ENCODE peak calls at places on chromosomes 16 and 17, in five cellular contexts. One of them, this sample, is unnamed.
A peak's percentile ranks its signal among the peaks of the same experiment; 100 is the strongest.

GRCh38 chr17:40326014-40326831 is 17.2 kb downstream of the RARA start:
- DNase-seq in body of pancreas: no peak
- DNase-seq in upper lobe of left lung: no peak
- DNase-seq in adrenal gland: no peak
- DNase-seq in stomach: no peak
- DNase-seq in this sample: no peak

GRCh38 chr17:81061027-81061426 is 26.1 kb downstream of the BAIAP2 start:
- DNase-seq in body of pancreas: no peak
- DNase-seq in upper lobe of left lung: no peak
- DNase-seq in adrenal gland: no peak
- DNase-seq in stomach: no peak
- DNase-seq in this sample: no peak

GRCh38 chr16:25563700-25564099 is 128.1 kb upstream of the HS3ST4 start:
- DNase-seq in body of pancreas: no peak
- DNase-seq in upper lobe of left lung: no peak
- DNase-seq in adrenal gland: no peak
- DNase-seq in stomach: no peak
- DNase-seq in this sample: no peak

GRCh38 chr17:49061524-49061943 is 64.3 kb downstream of the IGF2BP1 start:
- DNase-seq in body of pancreas: no peak
- DNase-seq in upper lobe of left lung: no peak
- DNase-seq in adrenal gland: no peak
- DNase-seq in stomach: no peak
- DNase-seq in this sample: no peak

GRCh38 chr17:79183221-79184158 is 108.9 kb downstream of the ENGASE start:
- DNase-seq in body of pancreas: no peak
- DNase-seq in upper lobe of left lung: no peak
- DNase-seq in adrenal gland: no peak
- DNase-seq in stomach: no peak
- DNase-seq in this sample: peak; percentile 37

GRCh38 chr17:16511515-16511914 is 19.5 kb upstream of the LRRC75A start:
- DNase-seq in body of pancreas: no peak
- DNase-seq in upper lobe of left lung: no peak
- DNase-seq in adrenal gland: no peak
- DNase-seq in stomach: no peak
- DNase-seq in this sample: no peak

GRCh38 chr16:30372725-30373124 is 1.9 kb upstream of the MYL11 start:
- DNase-seq in body of pancreas: no peak
- DNase-seq in upper lobe of left lung: no peak
- DNase-seq in adrenal gland: no peak
- DNase-seq in stomach: no peak
- DNase-seq in this sample: no peak

GRCh38 chr17:63450551-63450950 is 4.4 kb upstream of the CYB561 start:
- DNase-seq in body of pancreas: no peak
- DNase-seq in upper lobe of left lung: no peak
- DNase-seq in adrenal gland: peak; percentile 83
- DNase-seq in stomach: no peak
- DNase-seq in this sample: no peak

GRCh38 chr17:63435681-63436522 is 10.2 kb downstream of the CYB561 start:
- DNase-seq in body of pancreas: peak; percentile 78
- DNase-seq in upper lobe of left lung: peak; percentile 85
- DNase-seq in adrenal gland: no peak
- DNase-seq in stomach: peak; percentile 67
- DNase-seq in this sample: no peak

GRCh38 chr17:50064253-50064991 is 8.5 kb downstream of the ITGA3 start:
- DNase-seq in body of pancreas: no peak
- DNase-seq in upper lobe of left lung: no peak
- DNase-seq in adrenal gland: peak; percentile 84
- DNase-seq in stomach: no peak
- DNase-seq in this sample: peak; percentile 24

GRCh38 chr17:7558544-7559306 is at the start of gene TNFSF13:
- DNase-seq in body of pancreas: peak; percentile 69
- DNase-seq in upper lobe of left lung: peak; percentile 76
- DNase-seq in adrenal gland: peak; percentile 73
- DNase-seq in stomach: peak; percentile 73
- DNase-seq in this sample: peak; percentile 40

GRCh38 chr17:81165246-81166032 is at the start of gene PVALEF:
- DNase-seq in body of pancreas: peak; percentile 54
- DNase-seq in upper lobe of left lung: peak; percentile 86
- DNase-seq in adrenal gland: no peak
- DNase-seq in stomach: no peak
- DNase-seq in this sample: no peak

GRCh38 chr17:57075785-57076184 is 9.3 kb upstream of the AKAP1 start:
- DNase-seq in body of pancreas: no peak
- DNase-seq in upper lobe of left lung: no peak
- DNase-seq in adrenal gland: no peak
- DNase-seq in stomach: no peak
- DNase-seq in this sample: no peak

GRCh38 chr16:84823484-84823883 is 3.7 kb downstream of the CRISPLD2 start:
- DNase-seq in body of pancreas: no peak
- DNase-seq in upper lobe of left lung: no peak
- DNase-seq in adrenal gland: no peak
- DNase-seq in stomach: no peak
- DNase-seq in this sample: no peak

GRCh38 chr17:17055286-17056166 is 13.3 kb downstream of the MPRIP start:
- DNase-seq in body of pancreas: no peak
- DNase-seq in upper lobe of left lung: no peak
- DNase-seq in adrenal gland: peak; percentile 57
- DNase-seq in stomach: peak; percentile 28
- DNase-seq in this sample: no peak

GRCh38 chr17:50331085-50331791 is 14.7 kb upstream of the XYLT2 start:
- DNase-seq in body of pancreas: no peak
- DNase-seq in upper lobe of left lung: no peak
- DNase-seq in adrenal gland: peak; percentile 78
- DNase-seq in stomach: no peak
- DNase-seq in this sample: no peak

GRCh38 chr17:72134560-72135399 is 14.0 kb downstream of the SOX9 start:
- DNase-seq in body of pancreas: no peak
- DNase-seq in upper lobe of left lung: no peak
- DNase-seq in adrenal gland: no peak
- DNase-seq in stomach: no peak
- DNase-seq in this sample: no peak

GRCh38 chr17:60519795-60520194 is 6.2 kb downstream of the APPBP2 start:
- DNase-seq in body of pancreas: no peak
- DNase-seq in upper lobe of left lung: no peak
- DNase-seq in adrenal gland: no peak
- DNase-seq in stomach: no peak
- DNase-seq in this sample: no peak

GRCh38 chr16:70720431-70721201 is 34.8 kb upstream of the MTSS2 start:
- DNase-seq in body of pancreas: no peak
- DNase-seq in upper lobe of left lung: no peak
- DNase-seq in adrenal gland: no peak
- DNase-seq in stomach: no peak
- DNase-seq in this sample: no peak

GRCh38 chr16:2673066-2673999 is 9.0 kb upstream of the KCTD5 start:
- DNase-seq in body of pancreas: peak; percentile 97
- DNase-seq in upper lobe of left lung: peak; percentile 99
- DNase-seq in adrenal gland: peak; percentile 98
- DNase-seq in stomach: peak; percentile 97
- DNase-seq in this sample: peak; percentile 96

GRCh38 chr16:6633441-6633840 is 699.2 kb upstream of the RBFOX1 start:
- DNase-seq in body of pancreas: no peak
- DNase-seq in upper lobe of left lung: no peak
- DNase-seq in adrenal gland: no peak
- DNase-seq in stomach: no peak
- DNase-seq in this sample: no peak

GRCh38 chr17:29677139-29677834 is 54.6 kb upstream of the CORO6 start:
- DNase-seq in body of pancreas: peak; percentile 21
- DNase-seq in upper lobe of left lung: no peak
- DNase-seq in adrenal gland: no peak
- DNase-seq in stomach: no peak
- DNase-seq in this sample: peak; percentile 57

GRCh38 chr16:8396463-8396862 is 193.8 kb downstream of the TMEM114 start:
- DNase-seq in body of pancreas: no peak
- DNase-seq in upper lobe of left lung: no peak
- DNase-seq in adrenal gland: no peak
- DNase-seq in stomach: no peak
- DNase-seq in this sample: no peak

GRCh38 chr17:39845052-39845976 is 18.8 kb downstream of the IKZF3 start:
- DNase-seq in body of pancreas: no peak
- DNase-seq in upper lobe of left lung: no peak
- DNase-seq in adrenal gland: no peak
- DNase-seq in stomach: no peak
- DNase-seq in this sample: no peak

GRCh38 chr16:57240872-57241271 is 4.2 kb upstream of the ARL2BP start:
- DNase-seq in body of pancreas: no peak
- DNase-seq in upper lobe of left lung: no peak
- DNase-seq in adrenal gland: no peak
- DNase-seq in stomach: no peak
- DNase-seq in this sample: no peak

GRCh38 chr17:77817953-77818352 is 140.6 kb upstream of the TNRC6C start:
- DNase-seq in body of pancreas: no peak
- DNase-seq in upper lobe of left lung: no peak
- DNase-seq in adrenal gland: no peak
- DNase-seq in stomach: no peak
- DNase-seq in this sample: no peak
- H3K4me1 ChIP-seq in body of pancreas: no peaks in the 10 kb centered on the region
- H3K4me1 ChIP-seq in upper lobe of left lung: no peaks in the 10 kb centered on the region
- H3K4me1 ChIP-seq in adrenal gland: no peaks in the 10 kb centered on the region
- H3K4me1 ChIP-seq in stomach: no peaks in the 10 kb centered on the region
- H3K4me1 ChIP-seq in this sample: peaks cover 6% of the 10 kb centered on the region

GRCh38 chr17:33200587-33200986 is 92.5 kb downstream of the ASIC2 start:
- DNase-seq in body of pancreas: no peak
- DNase-seq in upper lobe of left lung: no peak
- DNase-seq in adrenal gland: no peak
- DNase-seq in stomach: no peak
- DNase-seq in this sample: no peak
- TF ChIP-seq CTCF in body of pancreas: no peak
- TF ChIP-seq CTCF in upper lobe of left lung: no peak
- TF ChIP-seq CTCF in adrenal gland: no peak
- TF ChIP-seq CTCF in stomach: no peak
- TF ChIP-seq CTCF in this sample: no peak

GRCh38 chr16:28834349-28834748 is 11.6 kb downstream of the ATXN2L start:
- DNase-seq in body of pancreas: no peak
- DNase-seq in upper lobe of left lung: peak; percentile 76
- DNase-seq in adrenal gland: no peak
- DNase-seq in stomach: no peak
- DNase-seq in this sample: no peak

GRCh38 chr16:28837672-28838557 is 8.2 kb downstream of the TUFM start:
- DNase-seq in body of pancreas: no peak
- DNase-seq in upper lobe of left lung: no peak
- DNase-seq in adrenal gland: no peak
- DNase-seq in stomach: no peak
- DNase-seq in this sample: no peak

GRCh38 chr16:28834873-28835863 is 11.0 kb downstream of the TUFM start:
- DNase-seq in body of pancreas: no peak
- DNase-seq in upper lobe of left lung: no peak
- DNase-seq in adrenal gland: no peak
- DNase-seq in stomach: no peak
- DNase-seq in this sample: no peak

GRCh38 chr16:28836761-28837064 is 9.4 kb downstream of the TUFM start:
- DNase-seq in body of pancreas: no peak
- DNase-seq in upper lobe of left lung: no peak
- DNase-seq in adrenal gland: no peak
- DNase-seq in stomach: no peak
- DNase-seq in this sample: no peak

DNA sequence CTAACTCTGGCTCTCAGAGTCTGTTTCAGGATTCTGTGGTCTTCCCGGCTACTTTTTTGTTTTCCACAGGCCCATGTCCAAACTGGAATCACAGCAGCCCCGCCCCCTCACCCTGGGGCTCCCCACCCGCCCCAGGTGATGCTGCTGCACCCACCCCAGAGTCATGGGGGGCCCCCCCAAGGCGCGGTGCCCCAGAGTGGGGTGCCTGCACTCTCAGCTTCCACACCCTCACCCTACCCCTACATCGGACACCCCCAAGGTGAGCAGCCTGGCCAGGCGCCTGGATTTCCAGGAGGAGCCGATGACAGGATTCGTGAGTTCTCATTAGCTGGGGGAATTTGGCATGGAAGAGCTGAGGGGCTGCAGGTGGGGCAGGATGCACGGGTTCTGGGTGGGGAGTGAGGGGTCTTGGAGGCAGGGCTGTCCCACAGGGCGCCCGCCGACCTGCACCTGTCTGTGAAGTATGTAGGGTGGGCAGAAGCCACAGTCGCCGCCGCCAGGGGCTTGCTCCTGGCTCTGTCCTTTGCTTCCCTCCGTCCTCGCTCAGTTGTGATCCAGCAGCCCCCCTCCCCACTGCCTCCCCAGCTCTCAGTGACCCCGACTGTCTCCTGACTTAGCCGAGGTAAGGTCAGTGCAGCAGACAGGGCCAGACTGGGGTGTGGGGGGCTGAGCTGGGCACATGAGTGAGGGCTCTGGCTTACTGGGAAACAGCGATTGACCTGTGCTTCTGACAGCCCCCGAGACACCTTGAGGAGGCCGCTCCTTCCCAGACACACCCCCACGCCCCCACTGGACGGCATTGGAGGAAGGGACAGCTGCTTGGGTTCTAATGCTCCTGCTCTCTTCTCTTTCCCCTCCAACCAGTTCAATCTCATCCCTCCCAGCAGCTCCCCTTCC is 10.0 kb downstream of the TUFM start:
- DNase-seq in body of pancreas: no peak
- DNase-seq in upper lobe of left lung: peak; percentile 70
- DNase-seq in adrenal gland: no peak
- DNase-seq in stomach: no peak
- DNase-seq in this sample: no peak
- TF ChIP-seq POLR2A in body of pancreas: no peak
- TF ChIP-seq POLR2A in upper lobe of left lung: no peak
- TF ChIP-seq POLR2A in adrenal gland: no peak
- TF ChIP-seq POLR2A in stomach: no peak
- TF ChIP-seq POLR2A in this sample: no peak

GRCh38 chr17:68443974-68444464 is 13.3 kb downstream of the WIPI1 start:
- DNase-seq in body of pancreas: no peak
- DNase-seq in upper lobe of left lung: no peak
- DNase-seq in adrenal gland: no peak
- DNase-seq in stomach: no peak
- DNase-seq in this sample: no peak
- H3K4me1 ChIP-seq in body of pancreas: no peaks in the 10 kb centered on the region
- H3K4me1 ChIP-seq in upper lobe of left lung: peaks cover 30% of the 10 kb centered on the region
- H3K4me1 ChIP-seq in adrenal gland: no peaks in the 10 kb centered on the region
- H3K4me1 ChIP-seq in stomach: peaks cover 51% of the 10 kb centered on the region
- H3K4me1 ChIP-seq in this sample: peaks cover 28% of the 10 kb centered on the region